ENCODE peak calls at places on chromosomes 2 and 18, in eight cellular contexts. One of them, this sample, is unnamed.

GRCh38 chr2:18898271-18898670 is 308.9 kb upstream of the NT5C1B start:
- DNase-seq in neural crest cell: no peak
- DNase-seq in cardiac muscle cell: no peak
- DNase-seq in NCI-H510A treated with DMSO at 0.1 percent for 48 hours: no peak
- DNase-seq in AG10803: no peak
- DNase-seq in LNCaP clone FGC: no peak
- DNase-seq in stimulated activated CD4-positive, alpha-beta T cell treated with anti-CD3 and anti-CD28 coated beads, TNF-alpha, amount 100 ng/mL, for 1 hour: no peak
- DNase-seq in fibroblast of the aortic adventitia: peak; percentile 49
- DNase-seq in this sample: no peak

GRCh38 chr2:77642339-77642738 is 120.2 kb upstream of the LRRTM4 start:
- DNase-seq in neural crest cell: no peak
- DNase-seq in cardiac muscle cell: peak; percentile 1
- DNase-seq in NCI-H510A treated with DMSO at 0.1 percent for 48 hours: no peak
- DNase-seq in AG10803: no peak
- DNase-seq in LNCaP clone FGC: no peak
- DNase-seq in stimulated activated CD4-positive, alpha-beta T cell treated with anti-CD3 and anti-CD28 coated beads, TNF-alpha, amount 100 ng/mL, for 1 hour: no peak
- DNase-seq in fibroblast of the aortic adventitia: no peak
- DNase-seq in this sample: no peak

GRCh38 chr2:113133696-113134558 is 6.5 kb downstream of the IL1RN start:
- DNase-seq in neural crest cell: no peak
- DNase-seq in cardiac muscle cell: no peak
- DNase-seq in NCI-H510A treated with DMSO at 0.1 percent for 48 hours: no peak
- DNase-seq in AG10803: no peak
- DNase-seq in LNCaP clone FGC: no peak
- DNase-seq in stimulated activated CD4-positive, alpha-beta T cell treated with anti-CD3 and anti-CD28 coated beads, TNF-alpha, amount 100 ng/mL, for 1 hour: no peak
- DNase-seq in fibroblast of the aortic adventitia: no peak
- DNase-seq in this sample: no peak

GRCh38 chr2:209441541-209441940 is 17.7 kb downstream of the MAP2 start:
- DNase-seq in neural crest cell: no peak
- DNase-seq in cardiac muscle cell: no peak
- DNase-seq in NCI-H510A treated with DMSO at 0.1 percent for 48 hours: no peak
- DNase-seq in AG10803: no peak
- DNase-seq in LNCaP clone FGC: no peak
- DNase-seq in stimulated activated CD4-positive, alpha-beta T cell treated with anti-CD3 and anti-CD28 coated beads, TNF-alpha, amount 100 ng/mL, for 1 hour: no peak
- DNase-seq in fibroblast of the aortic adventitia: peak; percentile 56
- DNase-seq in this sample: no peak

GRCh38 chr2:158325031-158325781 is 131.3 kb downstream of the CCDC148 start:
- DNase-seq in neural crest cell: no peak
- DNase-seq in cardiac muscle cell: no peak
- DNase-seq in NCI-H510A treated with DMSO at 0.1 percent for 48 hours: no peak
- DNase-seq in AG10803: peak; percentile 49
- DNase-seq in LNCaP clone FGC: no peak
- DNase-seq in stimulated activated CD4-positive, alpha-beta T cell treated with anti-CD3 and anti-CD28 coated beads, TNF-alpha, amount 100 ng/mL, for 1 hour: no peak
- DNase-seq in fibroblast of the aortic adventitia: peak; percentile 18
- DNase-seq in this sample: no peak

GRCh38 chr2:28419003-28419704 is 26.5 kb downstream of the FOSL2 start:
- DNase-seq in neural crest cell: no peak
- DNase-seq in cardiac muscle cell: no peak
- DNase-seq in NCI-H510A treated with DMSO at 0.1 percent for 48 hours: no peak
- DNase-seq in AG10803: no peak
- DNase-seq in LNCaP clone FGC: no peak
- DNase-seq in stimulated activated CD4-positive, alpha-beta T cell treated with anti-CD3 and anti-CD28 coated beads, TNF-alpha, amount 100 ng/mL, for 1 hour: no peak
- DNase-seq in fibroblast of the aortic adventitia: no peak
- DNase-seq in this sample: no peak

GRCh38 chr2:231369580-231370428 is 25.7 kb upstream of the B3GNT7 start:
- DNase-seq in neural crest cell: no peak
- DNase-seq in cardiac muscle cell: peak; percentile 62
- DNase-seq in NCI-H510A treated with DMSO at 0.1 percent for 48 hours: no peak
- DNase-seq in AG10803: no peak
- DNase-seq in LNCaP clone FGC: peak; percentile 37
- DNase-seq in stimulated activated CD4-positive, alpha-beta T cell treated with anti-CD3 and anti-CD28 coated beads, TNF-alpha, amount 100 ng/mL, for 1 hour: no peak
- DNase-seq in fibroblast of the aortic adventitia: no peak
- DNase-seq in this sample: no peak

GRCh38 chr2:78260861-78261260 is 738.7 kb upstream of the LRRTM4 start:
- DNase-seq in neural crest cell: no peak
- DNase-seq in cardiac muscle cell: no peak
- DNase-seq in NCI-H510A treated with DMSO at 0.1 percent for 48 hours: no peak
- DNase-seq in AG10803: no peak
- DNase-seq in LNCaP clone FGC: no peak
- DNase-seq in stimulated activated CD4-positive, alpha-beta T cell treated with anti-CD3 and anti-CD28 coated beads, TNF-alpha, amount 100 ng/mL, for 1 hour: no peak
- DNase-seq in fibroblast of the aortic adventitia: no peak
- DNase-seq in this sample: no peak

GRCh38 chr2:197674060-197674459 is 1.3 kb downstream of the RFTN2 start:
- DNase-seq in neural crest cell: no peak
- DNase-seq in cardiac muscle cell: no peak
- DNase-seq in NCI-H510A treated with DMSO at 0.1 percent for 48 hours: no peak
- DNase-seq in AG10803: no peak
- DNase-seq in LNCaP clone FGC: no peak
- DNase-seq in stimulated activated CD4-positive, alpha-beta T cell treated with anti-CD3 and anti-CD28 coated beads, TNF-alpha, amount 100 ng/mL, for 1 hour: no peak
- DNase-seq in fibroblast of the aortic adventitia: no peak
- DNase-seq in this sample: no peak

GRCh38 chr2:105888625-105889024 is 143.9 kb downstream of the NCK2 start:
- DNase-seq in neural crest cell: no peak
- DNase-seq in cardiac muscle cell: no peak
- DNase-seq in NCI-H510A treated with DMSO at 0.1 percent for 48 hours: no peak
- DNase-seq in AG10803: no peak
- DNase-seq in LNCaP clone FGC: no peak
- DNase-seq in stimulated activated CD4-positive, alpha-beta T cell treated with anti-CD3 and anti-CD28 coated beads, TNF-alpha, amount 100 ng/mL, for 1 hour: no peak
- DNase-seq in fibroblast of the aortic adventitia: no peak
- DNase-seq in this sample: no peak

GRCh38 chr2:29382486-29382885 is 267.3 kb downstream of the CLIP4 start:
- DNase-seq in neural crest cell: no peak
- DNase-seq in cardiac muscle cell: peak; percentile 82
- DNase-seq in NCI-H510A treated with DMSO at 0.1 percent for 48 hours: no peak
- DNase-seq in AG10803: no peak
- DNase-seq in LNCaP clone FGC: no peak
- DNase-seq in stimulated activated CD4-positive, alpha-beta T cell treated with anti-CD3 and anti-CD28 coated beads, TNF-alpha, amount 100 ng/mL, for 1 hour: no peak
- DNase-seq in fibroblast of the aortic adventitia: no peak
- DNase-seq in this sample: no peak

GRCh38 chr2:112910865-112911264 is at the start of gene IL37:
- DNase-seq in neural crest cell: no peak
- DNase-seq in cardiac muscle cell: no peak
- DNase-seq in NCI-H510A treated with DMSO at 0.1 percent for 48 hours: no peak
- DNase-seq in AG10803: no peak
- DNase-seq in LNCaP clone FGC: no peak
- DNase-seq in stimulated activated CD4-positive, alpha-beta T cell treated with anti-CD3 and anti-CD28 coated beads, TNF-alpha, amount 100 ng/mL, for 1 hour: no peak
- DNase-seq in fibroblast of the aortic adventitia: no peak
- DNase-seq in this sample: no peak

GRCh38 chr2:202660796-202661195 is 26.0 kb downstream of the FAM117B start:
- DNase-seq in neural crest cell: no peak
- DNase-seq in cardiac muscle cell: no peak
- DNase-seq in NCI-H510A treated with DMSO at 0.1 percent for 48 hours: no peak
- DNase-seq in AG10803: no peak
- DNase-seq in LNCaP clone FGC: no peak
- DNase-seq in stimulated activated CD4-positive, alpha-beta T cell treated with anti-CD3 and anti-CD28 coated beads, TNF-alpha, amount 100 ng/mL, for 1 hour: no peak
- DNase-seq in fibroblast of the aortic adventitia: peak; percentile 6
- DNase-seq in this sample: no peak

GRCh38 chr2:119438726-119439284 is 7.2 kb downstream of the TMEM37 start:
- DNase-seq in neural crest cell: no peak
- DNase-seq in cardiac muscle cell: no peak
- DNase-seq in NCI-H510A treated with DMSO at 0.1 percent for 48 hours: no peak
- DNase-seq in AG10803: no peak
- DNase-seq in LNCaP clone FGC: no peak
- DNase-seq in stimulated activated CD4-positive, alpha-beta T cell treated with anti-CD3 and anti-CD28 coated beads, TNF-alpha, amount 100 ng/mL, for 1 hour: no peak
- DNase-seq in fibroblast of the aortic adventitia: no peak
- DNase-seq in this sample: no peak

GRCh38 chr2:241701405-241702154 is at the start of gene ING5:
- DNase-seq in neural crest cell: peak; percentile 96
- DNase-seq in cardiac muscle cell: peak; percentile 98
- DNase-seq in NCI-H510A treated with DMSO at 0.1 percent for 48 hours: peak; percentile 87
- DNase-seq in AG10803: peak; percentile 92
- DNase-seq in LNCaP clone FGC: peak; percentile 55
- DNase-seq in stimulated activated CD4-positive, alpha-beta T cell treated with anti-CD3 and anti-CD28 coated beads, TNF-alpha, amount 100 ng/mL, for 1 hour: peak; percentile 90
- DNase-seq in fibroblast of the aortic adventitia: peak; percentile 85
- DNase-seq in this sample: peak; percentile 99

GRCh38 chr2:134674687-134675086 is 44.1 kb downstream of the TMEM163 start:
- DNase-seq in neural crest cell: no peak
- DNase-seq in cardiac muscle cell: no peak
- DNase-seq in NCI-H510A treated with DMSO at 0.1 percent for 48 hours: no peak
- DNase-seq in AG10803: no peak
- DNase-seq in LNCaP clone FGC: no peak
- DNase-seq in stimulated activated CD4-positive, alpha-beta T cell treated with anti-CD3 and anti-CD28 coated beads, TNF-alpha, amount 100 ng/mL, for 1 hour: no peak
- DNase-seq in fibroblast of the aortic adventitia: no peak
- DNase-seq in this sample: no peak

GRCh38 chr2:237691908-237692600 is 64.7 kb downstream of the LRRFIP1 start:
- DNase-seq in neural crest cell: peak; percentile 94
- DNase-seq in cardiac muscle cell: peak; percentile 96
- DNase-seq in NCI-H510A treated with DMSO at 0.1 percent for 48 hours: peak; percentile 87
- DNase-seq in AG10803: peak; percentile 86
- DNase-seq in LNCaP clone FGC: no peak
- DNase-seq in stimulated activated CD4-positive, alpha-beta T cell treated with anti-CD3 and anti-CD28 coated beads, TNF-alpha, amount 100 ng/mL, for 1 hour: peak; percentile 92
- DNase-seq in fibroblast of the aortic adventitia: peak; percentile 80
- DNase-seq in this sample: peak; percentile 99

GRCh38 chr18:67104700-67105284 is 411.7 kb downstream of the DSEL start:
- DNase-seq in neural crest cell: peak; percentile 60
- DNase-seq in cardiac muscle cell: peak; percentile 76
- DNase-seq in NCI-H510A treated with DMSO at 0.1 percent for 48 hours: peak; percentile 81
- DNase-seq in AG10803: peak; percentile 70
- DNase-seq in LNCaP clone FGC: peak; percentile 72
- DNase-seq in stimulated activated CD4-positive, alpha-beta T cell treated with anti-CD3 and anti-CD28 coated beads, TNF-alpha, amount 100 ng/mL, for 1 hour: no peak
- DNase-seq in fibroblast of the aortic adventitia: peak; percentile 70
- DNase-seq in this sample: peak; percentile 71

GRCh38 chr18:49967914-49968313 is 154.6 kb upstream of the ACAA2 start:
- DNase-seq in neural crest cell: no peak
- DNase-seq in cardiac muscle cell: no peak
- DNase-seq in NCI-H510A treated with DMSO at 0.1 percent for 48 hours: no peak
- DNase-seq in AG10803: no peak
- DNase-seq in LNCaP clone FGC: no peak
- DNase-seq in stimulated activated CD4-positive, alpha-beta T cell treated with anti-CD3 and anti-CD28 coated beads, TNF-alpha, amount 100 ng/mL, for 1 hour: no peak
- DNase-seq in fibroblast of the aortic adventitia: no peak
- DNase-seq in this sample: no peak

GRCh38 chr2:86214503-86214832 is 15.2 kb downstream of the MRPL35 start:
- DNase-seq in neural crest cell: no peak
- DNase-seq in cardiac muscle cell: no peak
- DNase-seq in NCI-H510A treated with DMSO at 0.1 percent for 48 hours: no peak
- DNase-seq in AG10803: no peak
- DNase-seq in LNCaP clone FGC: no peak
- DNase-seq in stimulated activated CD4-positive, alpha-beta T cell treated with anti-CD3 and anti-CD28 coated beads, TNF-alpha, amount 100 ng/mL, for 1 hour: no peak
- DNase-seq in fibroblast of the aortic adventitia: no peak
- DNase-seq in this sample: no peak

GRCh38 chr2:232980683-232981082 is 32.4 kb downstream of the NGEF start:
- DNase-seq in neural crest cell: no peak
- DNase-seq in cardiac muscle cell: no peak
- DNase-seq in NCI-H510A treated with DMSO at 0.1 percent for 48 hours: no peak
- DNase-seq in AG10803: no peak
- DNase-seq in LNCaP clone FGC: no peak
- DNase-seq in stimulated activated CD4-positive, alpha-beta T cell treated with anti-CD3 and anti-CD28 coated beads, TNF-alpha, amount 100 ng/mL, for 1 hour: no peak
- DNase-seq in fibroblast of the aortic adventitia: no peak
- DNase-seq in this sample: no peak

GRCh38 chr2:63817382-63817781 is 24.3 kb upstream of the UGP2 start:
- DNase-seq in neural crest cell: no peak
- DNase-seq in cardiac muscle cell: no peak
- DNase-seq in NCI-H510A treated with DMSO at 0.1 percent for 48 hours: no peak
- DNase-seq in AG10803: no peak
- DNase-seq in LNCaP clone FGC: no peak
- DNase-seq in stimulated activated CD4-positive, alpha-beta T cell treated with anti-CD3 and anti-CD28 coated beads, TNF-alpha, amount 100 ng/mL, for 1 hour: no peak
- DNase-seq in fibroblast of the aortic adventitia: no peak
- DNase-seq in this sample: no peak

GRCh38 chr18:63258749-63259580 is 60.6 kb downstream of the BCL2 start:
- DNase-seq in neural crest cell: no peak
- DNase-seq in cardiac muscle cell: no peak
- DNase-seq in NCI-H510A treated with DMSO at 0.1 percent for 48 hours: no peak
- DNase-seq in AG10803: no peak
- DNase-seq in LNCaP clone FGC: no peak
- DNase-seq in stimulated activated CD4-positive, alpha-beta T cell treated with anti-CD3 and anti-CD28 coated beads, TNF-alpha, amount 100 ng/mL, for 1 hour: no peak
- DNase-seq in fibroblast of the aortic adventitia: no peak
- DNase-seq in this sample: no peak

GRCh38 chr18:13605477-13605876 is 120.9 kb downstream of the FAM210A start:
- DNase-seq in neural crest cell: no peak
- DNase-seq in cardiac muscle cell: no peak
- DNase-seq in NCI-H510A treated with DMSO at 0.1 percent for 48 hours: no peak
- DNase-seq in AG10803: no peak
- DNase-seq in LNCaP clone FGC: no peak
- DNase-seq in stimulated activated CD4-positive, alpha-beta T cell treated with anti-CD3 and anti-CD28 coated beads, TNF-alpha, amount 100 ng/mL, for 1 hour: no peak
- DNase-seq in fibroblast of the aortic adventitia: no peak
- DNase-seq in this sample: no peak

GRCh38 chr2:209960676-209961630 is 41.5 kb upstream of the RPE start:
- DNase-seq in neural crest cell: peak; percentile 61
- DNase-seq in cardiac muscle cell: peak; percentile 79
- DNase-seq in NCI-H510A treated with DMSO at 0.1 percent for 48 hours: peak; percentile 82
- DNase-seq in AG10803: peak; percentile 46
- DNase-seq in LNCaP clone FGC: no peak
- DNase-seq in stimulated activated CD4-positive, alpha-beta T cell treated with anti-CD3 and anti-CD28 coated beads, TNF-alpha, amount 100 ng/mL, for 1 hour: no peak
- DNase-seq in fibroblast of the aortic adventitia: peak; percentile 58
- DNase-seq in this sample: peak; percentile 63

GRCh38 chr2:120749506-120750431 is 14.1 kb downstream of the GLI2 start:
- DNase-seq in neural crest cell: no peak
- DNase-seq in cardiac muscle cell: no peak
- DNase-seq in NCI-H510A treated with DMSO at 0.1 percent for 48 hours: no peak
- DNase-seq in AG10803: peak; percentile 78
- DNase-seq in LNCaP clone FGC: no peak
- DNase-seq in stimulated activated CD4-positive, alpha-beta T cell treated with anti-CD3 and anti-CD28 coated beads, TNF-alpha, amount 100 ng/mL, for 1 hour: no peak
- DNase-seq in fibroblast of the aortic adventitia: no peak
- DNase-seq in this sample: no peak

GRCh38 chr2:177753682-177754475 is 318.7 kb downstream of the PDE11A start:
- DNase-seq in neural crest cell: peak; percentile 8
- DNase-seq in cardiac muscle cell: peak; percentile 37
- DNase-seq in NCI-H510A treated with DMSO at 0.1 percent for 48 hours: peak; percentile 82
- DNase-seq in AG10803: peak; percentile 92
- DNase-seq in LNCaP clone FGC: peak; percentile 67
- DNase-seq in stimulated activated CD4-positive, alpha-beta T cell treated with anti-CD3 and anti-CD28 coated beads, TNF-alpha, amount 100 ng/mL, for 1 hour: no peak
- DNase-seq in fibroblast of the aortic adventitia: peak; percentile 64
- DNase-seq in this sample: peak; percentile 20

GRCh38 chr2:224033601-224034000 is 5.5 kb downstream of the SERPINE2 start:
- DNase-seq in neural crest cell: no peak
- DNase-seq in cardiac muscle cell: no peak
- DNase-seq in NCI-H510A treated with DMSO at 0.1 percent for 48 hours: no peak
- DNase-seq in AG10803: no peak
- DNase-seq in LNCaP clone FGC: no peak
- DNase-seq in stimulated activated CD4-positive, alpha-beta T cell treated with anti-CD3 and anti-CD28 coated beads, TNF-alpha, amount 100 ng/mL, for 1 hour: no peak
- DNase-seq in fibroblast of the aortic adventitia: peak; percentile 17
- DNase-seq in this sample: no peak

This sample was measured in nephron progenitor cell.